ENCODE peak calls at places on chromosomes 7 and 10, in six cellular contexts. U is kidney glomerular epithelial cell; X is T-helper 17 cell; P is GF-D8; G is esophagus muscularis mucosa; N is stimulated activated CD4-positive, alpha-beta T cell treated with anti-CD3 and anti-CD28 coated beads, Interleukin-2, amount 100 ng/mL, for 24 hours. L is an unnamed sample.

GRCh38 chr7:51229106-51229537 is 87.5 kb downstream of the COBL start:
- DNase-seq in U (peak), X (no peak), P (no peak), G (no peak), N (no peak), L (no peak)

GRCh38 chr7:36224916-36225858 is 72.1 kb downstream of the EEPD1 start:
- DNase-seq in U (no peak), X (no peak), P (no peak), G (no peak), N (no peak), L (no peak)

GRCh38 chr7:27146491-27147210 is 923 bp downstream of the HOXA6 start:
- DNase-seq in U (no peak), X (no peak), P (no peak), G (no peak), N (no peak), L (no peak)

GRCh38 chr7:69656890-69657289 is 58.6 kb downstream of the AUTS2 start:
- DNase-seq in U (no peak), X (no peak), P (no peak), G (no peak), N (no peak), L (peak)

GRCh38 chr7:101243786-101244384 is 996 bp downstream of the FIS1 start:
- DNase-seq in U (peak), X (no peak), P (peak), G (no peak), N (no peak), L (peak)

GRCh38 chr10:78448994-78449418 is 415.3 kb downstream of the RPS24 start:
- DNase-seq in U (no peak), X (no peak), P (no peak), G (no peak), N (no peak), L (no peak)

GRCh38 chr7:159056722-159057121 is 87.9 kb downstream of the VIPR2 start:
- DNase-seq in U (no peak), X (no peak), P (no peak), G (peak), N (no peak), L (no peak)

GRCh38 chr7:43554423-43554822 is 28.5 kb upstream of the STK17A start:
- DNase-seq in U (no peak), X (no peak), P (no peak), G (peak), N (peak), L (no peak)

GRCh38 chr10:932589-932988 is 1.1 kb upstream of the LARP4B start:
- DNase-seq in U (no peak), X (no peak), P (no peak), G (no peak), N (no peak), L (no peak)

GRCh38 chr10:63896992-63897391 is 375.8 kb downstream of the REEP3 start:
- DNase-seq in U (no peak), X (no peak), P (no peak), G (no peak), N (no peak), L (no peak)

GRCh38 chr7:26399309-26399610 is 107.6 kb downstream of the SNX10 start:
- DNase-seq in U (no peak), X (no peak), P (no peak), G (no peak), N (no peak), L (no peak)

GRCh38 chr10:78260141-78260540 is 226.5 kb downstream of the RPS24 start:
- DNase-seq in U (no peak), X (no peak), P (no peak), G (no peak), N (no peak), L (no peak)

GRCh38 chr10:62380002-62380401 is 5.8 kb downstream of the ZNF365 start:
- DNase-seq in U (peak), X (no peak), P (no peak), G (no peak), N (no peak), L (no peak)

GRCh38 chr7:12294701-12295100 is 83.6 kb downstream of the TMEM106B start:
- DNase-seq in U (no peak), X (no peak), P (peak), G (no peak), N (no peak), L (no peak)

GRCh38 chr7:4549681-4550080 is 132.4 kb upstream of the FOXK1 start:
- DNase-seq in U (no peak), X (no peak), P (no peak), G (no peak), N (no peak), L (no peak)

GRCh38 chr10:18140149-18140956 is at the start of gene CACNB2:
- DNase-seq in U (no peak), X (no peak), P (no peak), G (no peak), N (peak), L (peak)

GRCh38 chr10:128018704-128019103 is 107.5 kb downstream of the MKI67 start:
- DNase-seq in U (no peak), X (no peak), P (no peak), G (no peak), N (no peak), L (no peak)

GRCh38 chr10:133393401-133394063 is 425 bp upstream of the MTG1 start:
- DNase-seq in U (peak), X (no peak), P (no peak), G (no peak), N (no peak), L (no peak)

GRCh38 chr10:132987671-132988571 is 45.6 kb upstream of the CFAP46 start:
- DNase-seq in U (no peak), X (no peak), P (no peak), G (no peak), N (no peak), L (no peak)

GRCh38 chr7:70097639-70098038 is 499.4 kb downstream of the AUTS2 start:
- DNase-seq in U (no peak), X (no peak), P (no peak), G (no peak), N (no peak), L (no peak)

GRCh38 chr7:41809487-41810257 is 106.8 kb upstream of the INHBA start:
- DNase-seq in U (peak), X (no peak), P (no peak), G (no peak), N (no peak), L (no peak)

GRCh38 chr7:107638594-107638993 is 22.0 kb upstream of the SLC26A4 start:
- DNase-seq in U (no peak), X (no peak), P (no peak), G (no peak), N (no peak), L (no peak)

GRCh38 chr10:16832351-16833080 is 15.3 kb upstream of the RSU1 start:
- DNase-seq in U (no peak), X (no peak), P (no peak), G (no peak), N (no peak), L (no peak)

GRCh38 chr10:14904316-14904732 is 25.7 kb downstream of the SUV39H2 start:
- DNase-seq in U (no peak), X (no peak), P (no peak), G (no peak), N (no peak), L (peak)

GRCh38 chr7:131370523-131370968 is 42.9 kb downstream of the MKLN1 start:
- DNase-seq in U (peak), X (no peak), P (no peak), G (no peak), N (no peak), L (no peak)

GRCh38 chr10:7551891-7552731 is 114.7 kb downstream of the ITIH5 start:
- DNase-seq in U (no peak), X (no peak), P (no peak), G (no peak), N (no peak), L (no peak)

GRCh38 chr10:71087622-71088021 is 124.7 kb upstream of the UNC5B start:
- DNase-seq in U (no peak), X (no peak), P (no peak), G (no peak), N (no peak), L (peak)

GRCh38 chr7:102810916-102811315 is 62.1 kb downstream of the FAM185A start:
- DNase-seq in U (no peak), X (no peak), P (no peak), G (no peak), N (no peak), L (no peak)

GRCh38 chr10:92102601-92103213 is 179.1 kb downstream of the BTAF1 start:
- DNase-seq in U (no peak), X (no peak), P (no peak), G (no peak), N (no peak), L (no peak)

GRCh38 chr7:81112731-81113130 is 193.9 kb upstream of the SEMA3C start:
- DNase-seq in U (no peak), X (no peak), P (no peak), G (no peak), N (no peak), L (no peak)

GRCh38 chr7:43220250-43220649 is 107.8 kb downstream of the HECW1 start:
- DNase-seq in U (peak), X (no peak), P (no peak), G (peak), N (no peak), L (no peak)

GRCh38 chr10:114393482-114393881 is 10.8 kb downstream of the AFAP1L2 start:
- DNase-seq in U (peak), X (no peak), P (no peak), G (no peak), N (no peak), L (no peak)

GRCh38 chr7:155647302-155647701 is 2.8 kb downstream of the RBM33 start:
- DNase-seq in U (no peak), X (no peak), P (no peak), G (no peak), N (no peak), L (no peak)

GRCh38 chr7:4820405-4820967 is 41.3 kb downstream of the PAPOLB start:
- DNase-seq in U (no peak), X (no peak), P (no peak), G (no peak), N (no peak), L (no peak)

GRCh38 chr7:54188843-54189242 is 353.3 kb upstream of the VSTM2A start:
- DNase-seq in U (no peak), X (no peak), P (no peak), G (no peak), N (no peak), L (no peak)

L was measured in D341Med.